ENCODE peak calls at places on chromosomes 5 and 9, in eight cellular contexts. H, E, Z, F, L, I, J and S are unnamed samples.

GRCh38 chr5:169423580-169424278 is 122.8 kb upstream of the SLIT3 start:
- DNase-seq in I (no peak), L (no peak), F (no peak), J (no peak), E (no peak), Z (no peak), H (no peak), S (no peak)

GRCh38 chr5:103834216-103834615 is 271.6 kb upstream of the NUDT12 start:
- DNase-seq in J (no peak), Z (no peak), L (no peak), E (no peak), I (no peak), F (no peak), H (no peak), S (no peak)

GRCh38 chr5:6804766-6805165 is 91.5 kb downstream of the TENT4A start:
- DNase-seq in J (no peak), I (no peak), L (no peak), Z (no peak), E (no peak), F (no peak), H (no peak), S (no peak)

GRCh38 chr5:96439477-96440184 is 6.6 kb upstream of the PCSK1 start:
- DNase-seq in I (no peak), Z (no peak), J (no peak), E (no peak), L (no peak), F (no peak), H (no peak), S (no peak)

GRCh38 chr9:71506821-71507220 is 261.5 kb downstream of the CEMIP2 start:
- DNase-seq in E (peak), H (no peak), Z (no peak), J (no peak), I (no peak), L (no peak), F (peak), S (no peak)

GRCh38 chr5:96942911-96943310 is 7.0 kb downstream of the LNPEP start:
- DNase-seq in L (no peak), H (no peak), F (no peak), Z (no peak), E (no peak), I (no peak), J (no peak), S (no peak)

GRCh38 chr9:125428515-125429467 is 167.2 kb downstream of the GAPVD1 start:
- DNase-seq in H (no peak), I (no peak), E (no peak), J (no peak), F (no peak), L (peak), Z (no peak), S (no peak)

GRCh38 chr9:116697341-116697740 is 10.2 kb downstream of the TRIM32 start:
- DNase-seq in F (no peak), H (no peak), E (no peak), Z (no peak), I (no peak), J (no peak), L (no peak), S (no peak)

GRCh38 chr9:88388886-88389617 is 808 bp downstream of the SPIN1 start:
- DNase-seq in F (peak), Z (no peak), H (peak), J (peak), E (peak), I (peak), L (peak), S (peak)

GRCh38 chr5:58314356-58315045 is 145.4 kb downstream of the PLK2 start:
- DNase-seq in E (no peak), I (no peak), J (no peak), F (peak), H (no peak), L (no peak), Z (no peak), S (no peak)

GRCh38 chr5:59746261-59746765 is 147.2 kb downstream of the PDE4D start:
- DNase-seq in I (no peak), J (no peak), Z (no peak), H (no peak), E (peak), F (peak), L (peak), S (no peak)
- H3K27ac ChIP-seq in I (no peak), J (no peak), Z (no peak), H (no peak), E (peak), F (peak), L (peak), S (no peak)

DNA sequence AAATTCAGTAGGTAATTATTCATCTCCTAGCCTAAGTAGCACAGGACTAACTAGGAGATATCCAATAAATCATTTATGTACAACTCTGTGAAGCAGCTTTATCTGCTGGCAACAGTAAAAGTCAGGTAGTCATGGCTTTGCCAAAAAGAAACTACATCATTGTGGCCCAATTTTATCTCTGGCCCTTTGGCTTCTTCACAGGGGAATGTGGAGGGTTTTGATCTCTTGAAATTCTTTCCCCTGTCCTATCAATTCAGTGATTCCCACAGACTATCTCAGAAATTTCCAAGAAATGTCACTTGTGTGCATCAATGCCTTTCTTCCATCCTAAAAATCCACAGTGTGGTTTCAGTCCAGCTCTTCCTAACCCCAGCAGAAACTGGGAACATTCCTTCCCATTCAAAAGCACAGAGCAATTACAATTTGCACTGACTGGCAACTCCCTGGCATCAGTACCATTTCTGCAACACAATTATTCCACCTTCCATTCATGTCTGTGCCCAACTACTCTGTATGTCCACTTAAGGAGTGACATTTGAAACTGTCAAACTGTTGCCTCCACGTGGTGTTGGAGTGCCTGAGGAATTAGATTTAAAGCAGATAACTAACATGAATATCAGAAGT is 6.6 kb downstream of the CDC14B start:
- DNase-seq in J (no peak), H (no peak), E (no peak), F (no peak), L (no peak), Z (no peak), I (no peak), S (no peak)
- H3K27ac ChIP-seq in J (no peak), H (peak), E (no peak), F (peak), L (no peak), Z (no peak), I (no peak), S (peak)

GRCh38 chr5:7816535-7816901 is 34.4 kb downstream of the CFAP90 start:
- DNase-seq in E (no peak), L (no peak), Z (no peak), F (no peak), I (no peak), H (no peak), J (no peak), S (no peak)
- H3K27ac ChIP-seq in E (no peak), L (peak), Z (no peak), F (no peak), I (no peak), H (peak), J (no peak), S (no peak)

GRCh38 chr5:139646912-139647391 is 1.2 kb upstream of the CXXC5 start:
- DNase-seq in L (peak), I (no peak), E (no peak), H (no peak), J (peak), Z (no peak), F (no peak), S (peak)
- H3K27ac ChIP-seq in L (peak), I (peak), E (no peak), H (peak), J (no peak), Z (no peak), F (no peak), S (no peak)

GRCh38 chr9:86353591-86354047 is 591 bp downstream of the TUT7 start:
- DNase-seq in I (no peak), E (no peak), L (peak), F (no peak), J (no peak), Z (no peak), H (no peak), S (no peak)
- H3K27ac ChIP-seq in I (peak), E (peak), L (peak), F (peak), J (peak), Z (peak), H (peak), S (peak)

DNA sequence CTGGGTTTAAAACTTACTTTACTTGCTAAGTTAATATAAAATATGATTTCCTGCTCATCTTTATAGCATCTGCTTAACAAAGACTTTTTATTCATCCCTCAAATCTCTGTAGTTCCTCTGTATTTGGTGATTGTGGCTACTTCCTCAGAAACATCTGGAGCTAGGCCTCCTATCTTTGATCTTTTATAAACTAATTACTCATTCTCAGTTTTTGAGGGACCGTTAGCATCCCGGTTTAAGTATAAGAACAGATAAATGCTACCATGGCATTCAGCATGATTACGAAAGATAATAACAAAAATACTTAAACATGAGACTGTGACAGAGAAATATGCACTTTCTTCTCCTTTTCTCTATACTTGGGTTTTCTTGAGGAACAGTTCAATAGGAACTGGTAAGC is 85.3 kb downstream of the SLC38A9 start:
- DNase-seq in H (no peak), L (no peak), E (no peak), F (no peak), Z (no peak), I (no peak), J (no peak), S (no peak)
- H3K27ac ChIP-seq in H (no peak), L (no peak), E (no peak), F (no peak), Z (no peak), I (no peak), J (no peak), S (no peak)